ENCODE peak calls at places on chromosome 6, in four cellular contexts. F is heart left ventricle, A is body of pancreas, N is GM12892. Y is an unnamed sample.

GRCh38 chr6:111980168-111980567 is 73.7 kb upstream of the CCN6 start:
- DNase-seq in F (peak), A (peak), N (no peak), Y (no peak)

GRCh38 chr6:135087403-135087802 is 32.8 kb upstream of the HBS1L start:
- DNase-seq in F (no peak), A (no peak), N (no peak), Y (no peak)

GRCh38 chr6:3607599-3607998 is 143.9 kb downstream of the PXDC1 start:
- DNase-seq in F (no peak), A (no peak), N (no peak), Y (no peak)

GRCh38 chr6:89406157-89406556 is 5.9 kb downstream of the RRAGD start:
- DNase-seq in F (no peak), A (no peak), N (no peak), Y (no peak)

GRCh38 chr6:40999498-41000070 is 39.4 kb downstream of the UNC5CL start:
- DNase-seq in F (peak), A (peak), N (no peak), Y (peak)

GRCh38 chr6:47134476-47135189 is 92.5 kb upstream of the ADGRF1 start:
- DNase-seq in F (no peak), A (peak), N (no peak), Y (peak)

GRCh38 chr6:134347916-134348805 is 30.2 kb upstream of the SGK1 start:
- DNase-seq in F (peak), A (no peak), N (no peak), Y (peak)

GRCh38 chr6:66508433-66508832 is 801.4 kb upstream of the EYS start:
- DNase-seq in F (no peak), A (no peak), N (no peak), Y (no peak)

GRCh38 chr6:87154641-87155271 is 609 bp upstream of the ZNF292 start:
- DNase-seq in F (no peak), A (no peak), N (peak), Y (peak)

GRCh38 chr6:145009691-145010090 is 724.6 kb downstream of the UTRN start:
- DNase-seq in F (no peak), A (no peak), N (no peak), Y (no peak)

GRCh38 chr6:117711369-117711768 is 36.1 kb downstream of the NUS1 start:
- DNase-seq in F (no peak), A (no peak), N (no peak), Y (no peak)

DNA sequence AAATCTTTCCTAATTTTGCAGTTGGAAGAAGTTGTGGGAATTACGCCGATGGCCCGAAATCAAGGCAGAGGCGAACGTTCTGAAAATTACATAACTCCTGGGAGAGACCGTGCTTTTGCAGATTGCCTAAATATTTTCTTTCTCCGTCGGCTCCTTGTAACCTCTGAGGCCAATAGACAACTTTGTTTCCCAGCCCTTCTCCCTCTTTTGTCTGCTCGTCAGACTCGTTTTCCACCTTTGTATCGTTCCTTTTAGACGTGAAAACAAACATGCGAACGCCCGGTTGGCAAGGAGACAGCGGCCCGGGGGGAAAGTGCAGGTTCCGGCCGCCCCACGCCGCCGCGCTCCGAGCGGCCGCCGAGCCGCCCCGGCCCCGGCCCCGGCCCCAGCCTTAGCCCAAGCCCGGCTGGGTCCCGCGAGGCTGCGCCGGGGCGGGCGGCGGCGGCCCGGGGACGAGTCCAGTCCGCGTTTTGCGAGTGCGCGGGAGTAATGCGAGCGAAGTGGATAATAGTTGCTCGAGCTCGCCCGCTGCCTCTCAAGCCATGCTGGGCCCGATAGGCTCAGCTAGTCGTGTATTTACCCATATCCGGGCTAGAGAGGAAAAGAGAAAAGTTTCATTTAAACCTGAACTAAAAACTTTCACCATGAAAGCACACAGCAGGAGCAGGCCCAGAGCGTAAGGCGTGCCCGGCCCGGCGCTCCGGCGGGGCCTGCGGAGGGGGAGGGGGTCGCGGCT is at the start of gene ARID1B:
- DNase-seq in F (peak), A (peak), N (peak), Y (peak)
- TF ChIP-seq POLR2A in F (peak), A (peak), N (peak), Y (peak)

DNA sequence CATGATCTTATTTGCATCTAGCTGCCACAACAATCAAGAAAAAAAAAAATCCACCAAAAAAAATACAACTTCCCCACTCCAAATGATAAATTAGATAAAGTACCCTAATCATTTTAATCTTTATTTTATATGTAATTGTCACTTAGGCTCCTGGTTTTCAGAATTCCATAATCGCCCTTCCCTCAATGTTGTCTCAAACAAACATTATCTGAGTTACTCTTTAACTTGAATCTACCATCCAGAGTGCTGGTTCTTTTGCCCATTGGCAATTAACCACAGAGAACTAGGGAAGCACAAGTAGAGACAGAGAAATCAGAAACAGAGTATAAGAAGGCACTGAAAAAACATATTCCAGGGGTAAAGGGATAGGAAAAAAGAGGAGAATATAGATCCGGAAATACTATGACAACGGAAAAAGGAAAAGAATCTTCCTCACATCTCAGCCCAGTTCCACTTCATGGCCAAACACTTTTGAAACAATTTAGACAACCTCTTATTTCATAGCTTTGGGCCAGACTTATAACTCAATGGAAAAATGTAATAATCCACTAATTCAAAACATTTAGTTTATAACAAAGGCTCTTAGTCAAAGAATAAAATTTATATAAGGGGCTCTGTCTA is 861 bp upstream of the NHSL1 start:
- DNase-seq in F (no peak), A (no peak), N (no peak), Y (no peak)
- TF ChIP-seq POLR2A in F (no peak), A (peak), N (no peak), Y (no peak)

GRCh38 chr6:10412948-10413849 is 1.7 kb downstream of the TFAP2A start:
- DNase-seq in F (no peak), A (peak), N (no peak), Y (no peak)
- TF ChIP-seq POLR2A in F (no peak), A (peak), N (no peak), Y (no peak)

GRCh38 chr6:6407061-6407723 is 86.7 kb upstream of the F13A1 start:
- DNase-seq in F (no peak), A (no peak), N (no peak), Y (no peak)
- TF ChIP-seq POLR2A in F (no peak), A (no peak), N (no peak), Y (no peak)

DNA sequence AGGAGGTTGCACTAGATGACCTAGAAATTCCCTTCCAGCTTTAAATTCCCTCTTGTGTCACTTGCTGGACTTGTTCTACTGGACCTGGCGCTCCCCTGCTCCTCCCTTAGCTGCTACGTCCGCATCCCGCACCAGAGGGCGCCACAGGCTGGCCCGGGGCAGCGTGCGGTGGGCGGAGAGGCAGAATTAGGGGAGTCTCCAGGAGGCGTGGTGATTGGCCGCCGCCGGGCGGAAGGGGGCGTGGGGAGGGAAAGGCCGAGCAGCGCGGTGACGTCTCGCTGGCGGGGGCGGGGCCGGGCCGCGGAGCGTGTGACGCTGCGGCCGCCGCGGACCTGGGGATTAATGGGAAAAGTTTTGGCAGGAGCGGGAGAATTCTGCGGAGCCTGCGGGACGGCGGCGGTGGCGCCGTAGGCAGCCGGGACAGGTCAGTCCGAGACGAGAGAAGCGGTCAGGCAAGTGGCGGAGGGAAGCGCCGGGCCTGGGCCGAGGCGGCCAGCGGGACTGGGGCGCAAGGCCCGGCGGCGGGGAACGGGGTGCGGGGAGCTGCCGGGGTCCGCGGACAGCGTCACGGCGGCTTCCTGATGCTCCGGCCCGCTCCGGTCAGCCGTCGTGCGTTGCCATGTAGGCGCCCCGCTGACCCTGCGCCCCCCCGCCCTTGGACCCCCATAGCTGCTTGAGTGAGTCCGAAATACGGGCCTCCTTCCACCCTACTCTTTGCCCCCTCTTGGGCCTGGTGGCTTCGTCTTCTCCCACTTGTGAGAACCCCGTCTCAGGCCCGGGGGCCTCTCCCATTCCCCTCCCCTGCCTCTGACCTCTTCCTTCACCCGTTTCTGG is at the start of gene PPARD:
- DNase-seq in F (peak), A (peak), N (peak), Y (peak)
- TF ChIP-seq POLR2A in F (peak), A (peak), N (no peak), Y (peak)

GRCh38 chr6:16239798-16240123 is 1.4 kb downstream of the GMPR start:
- DNase-seq in F (peak), A (peak), N (no peak), Y (no peak)
- TF ChIP-seq POLR2A in F (no peak), A (no peak), N (no peak), Y (no peak)

GRCh38 chr6:6008114-6008647 is 1.5 kb upstream of the NRN1 start:
- DNase-seq in F (no peak), A (no peak), N (no peak), Y (no peak)
- TF ChIP-seq POLR2A in F (no peak), A (no peak), N (no peak), Y (no peak)

GRCh38 chr6:24581084-24581669 is 64.8 kb downstream of the KIAA0319 start:
- DNase-seq in F (peak), A (peak), N (no peak), Y (peak)
- TF ChIP-seq POLR2A in F (no peak), A (no peak), N (no peak), Y (no peak)